ENCODE peak calls at places on chromosomes 5 and 9, in seven cellular contexts. S, Y, M, Z, P, D and N are unnamed samples.

GRCh38 chr9:92947268-92948031 is at the start of gene FGD3:
- DNase-seq in S (peak), Y (no peak), M (no peak), Z (no peak), P (peak), D (peak), N (peak)

GRCh38 chr9:21558627-21559401 is 76.7 kb upstream of the IFNE start:
- DNase-seq in S (no peak), Y (no peak), M (no peak), Z (no peak), P (no peak), D (peak), N (no peak)

GRCh38 chr5:134600600-134600999 is 32.0 kb downstream of the SAR1B start:
- DNase-seq in S (no peak), Y (no peak), M (no peak), Z (no peak), P (no peak), D (no peak), N (no peak)

GRCh38 chr9:38107811-38108304 is 38.8 kb upstream of the SHB start:
- DNase-seq in S (no peak), Y (no peak), M (no peak), Z (no peak), P (no peak), D (no peak), N (peak)

GRCh38 chr5:53368966-53369605 is 111.3 kb upstream of the FST start:
- DNase-seq in S (no peak), Y (no peak), M (no peak), Z (no peak), P (no peak), D (no peak), N (no peak)

GRCh38 chr9:92948032-92948534 is 760 bp downstream of the FGD3 start:
- DNase-seq in S (no peak), Y (no peak), M (no peak), Z (no peak), P (no peak), D (no peak), N (no peak)

GRCh38 chr5:146158255-146158654 is 24.2 kb downstream of the LARS1 start:
- DNase-seq in S (no peak), Y (no peak), M (no peak), Z (no peak), P (no peak), D (no peak), N (no peak)

GRCh38 chr5:88092938-88093635 is 175.6 kb downstream of the TMEM161B start:
- DNase-seq in S (peak), Y (no peak), M (no peak), Z (no peak), P (no peak), D (peak), N (no peak)

GRCh38 chr5:151799407-151799806 is 27.7 kb downstream of the G3BP1 start:
- DNase-seq in S (no peak), Y (no peak), M (no peak), Z (no peak), P (peak), D (no peak), N (no peak)

GRCh38 chr5:124660229-124661093 is 86.0 kb downstream of the ZNF608 start:
- DNase-seq in S (no peak), Y (no peak), M (no peak), Z (no peak), P (peak), D (peak), N (no peak)

GRCh38 chr5:168370826-168371225 is 79.4 kb downstream of the WWC1 start:
- DNase-seq in S (no peak), Y (no peak), M (no peak), Z (no peak), P (no peak), D (no peak), N (no peak)

GRCh38 chr5:71830626-71831539 is 111.8 kb downstream of the CARTPT start:
- DNase-seq in S (no peak), Y (no peak), M (no peak), Z (no peak), P (peak), D (peak), N (peak)

GRCh38 chr5:82593481-82593880 is 315.3 kb upstream of the RPS23 start:
- DNase-seq in S (no peak), Y (no peak), M (no peak), Z (no peak), P (no peak), D (no peak), N (no peak)

GRCh38 chr5:172504736-172505402 is 50.5 kb upstream of the SH3PXD2B start:
- DNase-seq in S (no peak), Y (no peak), M (no peak), Z (no peak), P (no peak), D (no peak), N (no peak)

GRCh38 chr5:6218116-6218515 is 160.2 kb downstream of the MED10 start:
- DNase-seq in S (no peak), Y (no peak), M (no peak), Z (no peak), P (no peak), D (no peak), N (no peak)

GRCh38 chr5:140261403-140262171 is 41.3 kb downstream of the PFDN1 start:
- DNase-seq in S (no peak), Y (peak), M (no peak), Z (no peak), P (peak), D (no peak), N (peak)

GRCh38 chr9:126474786-126475485 is 138.8 kb upstream of the LMX1B start:
- DNase-seq in S (no peak), Y (peak), M (no peak), Z (no peak), P (no peak), D (no peak), N (no peak)

GRCh38 chr9:104855837-104856236 is 72.1 kb downstream of the ABCA1 start:
- DNase-seq in S (no peak), Y (no peak), M (no peak), Z (no peak), P (no peak), D (no peak), N (no peak)

GRCh38 chr9:128297221-128297773 is 21.2 kb downstream of the SWI5 start:
- DNase-seq in S (no peak), Y (no peak), M (no peak), Z (no peak), P (no peak), D (no peak), N (no peak)

GRCh38 chr9:95112436-95113280 is 204.9 kb downstream of the FANCC start:
- DNase-seq in S (no peak), Y (no peak), M (no peak), Z (no peak), P (no peak), D (no peak), N (no peak)

GRCh38 chr9:95115104-95115503 is 202.4 kb downstream of the FANCC start:
- DNase-seq in S (no peak), Y (no peak), M (no peak), Z (no peak), P (no peak), D (no peak), N (no peak)

GRCh38 chr9:95111716-95112115 is 205.8 kb downstream of the FANCC start:
- DNase-seq in S (no peak), Y (no peak), M (no peak), Z (no peak), P (no peak), D (no peak), N (no peak)

GRCh38 chr9:95116820-95117204 is 200.7 kb downstream of the FANCC start:
- DNase-seq in S (no peak), Y (no peak), M (no peak), Z (no peak), P (peak), D (no peak), N (no peak)

DNA sequence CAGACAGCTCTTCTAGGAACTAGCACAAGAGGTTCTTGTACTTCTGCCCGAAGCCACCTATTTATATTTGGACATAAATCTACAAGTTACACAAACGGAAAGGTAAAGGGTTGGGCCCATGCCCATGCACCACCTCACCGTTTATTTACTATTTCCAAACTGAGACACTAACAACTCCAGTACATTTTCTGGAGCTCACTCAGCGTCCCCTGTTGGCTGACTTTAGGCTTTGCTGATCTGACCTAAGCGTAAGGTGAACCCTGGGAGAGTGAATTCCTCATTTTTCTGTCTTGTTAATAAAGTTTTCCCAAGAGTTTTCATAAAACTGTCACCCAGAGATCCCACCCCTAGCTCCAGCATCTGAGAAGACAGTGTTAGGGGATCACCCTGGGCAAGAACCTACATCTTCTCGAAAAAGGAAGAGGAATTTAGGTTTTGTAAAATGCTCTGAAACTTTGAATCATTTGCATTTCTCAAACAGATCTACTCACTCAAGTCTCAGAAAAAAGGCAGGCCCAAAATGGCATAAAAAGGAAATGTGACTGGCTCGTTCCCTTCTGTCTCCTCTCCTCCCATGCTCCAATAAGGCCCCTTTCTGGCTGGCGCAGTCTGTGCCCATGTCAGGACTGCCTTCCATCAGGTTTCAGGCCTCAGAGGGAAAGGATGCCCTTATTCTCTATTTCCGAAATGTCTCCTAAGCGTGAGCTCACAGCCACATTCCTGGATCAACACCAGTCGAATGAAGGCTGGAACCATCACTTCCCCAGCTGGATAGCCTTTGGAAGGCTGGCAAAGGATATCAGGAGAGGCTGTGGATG is 201.3 kb downstream of the FANCC start:
- DNase-seq in S (no peak), Y (no peak), M (no peak), Z (no peak), P (peak), D (peak), N (no peak)
- TF ChIP-seq CTCF in S (peak), Y (peak), M (no peak), Z (peak), P (peak), D (peak), N (peak)

GRCh38 chr5:35345222-35345621 is 114.9 kb upstream of the PRLR start:
- DNase-seq in S (no peak), Y (no peak), M (no peak), Z (no peak), P (peak), D (peak), N (no peak)
- TF ChIP-seq EZH2phosphoT487 in S (no peak), Y (no peak), M (no peak), Z (no peak), P (no peak), D (no peak), N (no peak)

DNA sequence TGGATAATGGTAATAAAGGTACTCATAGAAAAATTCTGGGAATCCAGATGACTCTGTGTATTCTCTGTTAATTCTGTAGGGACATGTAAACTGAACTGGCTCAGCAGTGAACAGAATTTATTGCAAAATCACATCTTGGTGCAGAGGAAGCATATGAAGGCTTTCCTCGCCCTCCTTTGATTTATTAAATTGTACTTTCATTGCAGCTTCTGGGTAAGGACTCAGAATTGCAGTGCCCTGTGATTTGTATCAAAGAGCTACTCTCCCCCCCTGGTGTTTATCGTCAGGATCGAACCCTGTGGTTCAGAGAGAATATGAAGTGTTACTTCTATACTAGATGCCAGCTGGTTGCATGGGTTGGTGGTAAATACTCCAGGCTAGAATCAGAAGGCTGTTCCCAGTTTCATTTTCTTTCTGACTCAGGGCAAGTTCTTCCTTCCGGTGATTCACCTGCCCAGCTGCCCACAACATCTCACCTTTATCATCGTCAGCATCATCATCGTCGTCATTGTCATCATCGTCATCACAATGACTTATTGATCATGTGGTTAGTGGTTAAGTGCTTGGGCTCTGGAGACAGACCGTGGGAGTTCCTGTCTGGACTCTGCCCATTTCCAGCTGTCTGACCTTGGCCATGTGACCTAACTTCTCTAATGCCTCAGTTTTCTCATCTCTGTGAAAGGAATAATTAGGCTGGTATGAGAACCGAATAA is 238.8 kb downstream of the ARHGAP26 start:
- DNase-seq in S (no peak), Y (peak), M (peak), Z (no peak), P (peak), D (no peak), N (no peak)
- TF ChIP-seq CTCF in S (no peak), Y (no peak), M (peak), Z (no peak), P (peak), D (no peak), N (no peak)

DNA sequence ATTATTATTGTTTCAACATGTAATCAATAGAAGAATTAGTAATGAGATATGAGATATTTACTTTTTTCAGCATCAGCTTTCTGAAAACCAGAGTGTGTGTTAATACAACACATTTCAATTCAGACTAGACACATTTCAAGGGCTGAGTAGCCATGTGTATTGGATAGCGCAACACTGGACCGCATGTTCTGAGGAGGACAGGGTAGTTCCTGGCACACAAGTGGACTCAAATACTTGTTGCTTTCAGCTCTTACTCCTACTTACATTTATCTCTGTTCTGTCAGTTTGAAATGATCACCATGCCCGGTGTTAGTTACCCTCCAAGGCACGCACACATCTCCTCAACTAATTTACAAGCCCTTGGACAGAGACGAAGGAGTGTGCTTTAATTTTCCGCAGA is 126.6 kb downstream of the SLC24A2 start:
- DNase-seq in S (no peak), Y (no peak), M (no peak), Z (no peak), P (no peak), D (no peak), N (no peak)
- TF ChIP-seq EZH2phosphoT487 in S (no peak), Y (no peak), M (no peak), Z (no peak), P (no peak), D (no peak), N (no peak)

DNA sequence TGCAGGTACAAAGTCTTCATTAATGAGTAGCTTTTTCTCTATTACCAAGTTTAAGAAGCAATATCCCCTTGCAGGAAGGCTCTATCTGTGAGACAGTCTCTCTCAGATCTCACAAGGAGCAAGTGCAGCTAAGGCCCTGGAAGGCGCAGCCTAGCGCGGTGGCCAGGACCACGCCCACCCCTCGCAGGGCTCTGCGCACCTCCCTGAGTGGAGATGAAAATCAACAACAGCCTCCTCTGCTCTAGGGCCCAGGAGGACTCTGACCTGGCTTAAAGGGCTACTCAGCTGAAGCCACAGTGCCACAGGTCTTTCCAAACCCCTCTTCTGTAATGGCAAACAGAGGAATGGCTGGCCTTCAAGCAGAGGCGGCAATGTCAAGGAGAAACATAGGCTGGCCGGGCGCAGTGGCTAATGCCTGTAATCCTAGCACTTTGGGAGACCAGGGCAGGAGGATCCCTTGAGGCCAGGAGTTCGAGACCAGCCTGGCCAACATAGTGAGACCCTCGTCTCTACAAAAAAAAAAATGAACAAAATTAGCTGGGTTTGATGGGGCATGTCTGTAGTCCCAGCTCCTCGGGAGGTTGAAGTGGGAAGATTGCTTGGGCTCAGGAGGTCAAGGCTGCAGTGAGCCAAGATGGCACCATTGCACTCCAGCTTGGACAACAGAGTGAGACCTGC is 11.9 kb downstream of the SEC16A start:
- DNase-seq in S (no peak), Y (no peak), M (no peak), Z (no peak), P (no peak), D (no peak), N (no peak)
- TF ChIP-seq CTCF in S (no peak), Y (no peak), M (no peak), Z (no peak), P (no peak), D (no peak), N (no peak)